ENCODE peak calls at places on chromosomes 4 and X, in five cellular contexts. One of them, this sample, is unnamed.
A peak's percentile ranks its signal among the peaks of the same experiment; 100 is the strongest.

GRCh38 chr4:54063737-54064316 is 578 bp downstream of the CHIC2 start:
- DNase-seq in HTR-8/SVneo: no peak
- DNase-seq in NCI-H1048: no peak
- DNase-seq in M059J: peak; percentile 40
- DNase-seq in NCI-H187 treated with DMSO at 0.1 percent for 48 hours: no peak
- DNase-seq in this sample: peak; percentile 16

GRCh38 chr4:88219099-88219498 is 60.7 kb upstream of the ABCG2 start:
- DNase-seq in M059J: peak; percentile 44
- DNase-seq in NCI-H1048: no peak
- DNase-seq in HTR-8/SVneo: peak; percentile 34
- DNase-seq in NCI-H187 treated with DMSO at 0.1 percent for 48 hours: peak; percentile 23
- DNase-seq in this sample: peak; percentile 56

GRCh38 chrX:135982860-135983259 is 2.4 kb upstream of the SLC9A6 start:
- DNase-seq in HTR-8/SVneo: no peak
- DNase-seq in M059J: peak; percentile 11
- DNase-seq in NCI-H1048: no peak
- DNase-seq in NCI-H187 treated with DMSO at 0.1 percent for 48 hours: no peak
- DNase-seq in this sample: no peak

GRCh38 chr4:39613093-39613656 is 25.5 kb downstream of the SMIM14 start:
- DNase-seq in HTR-8/SVneo: no peak
- DNase-seq in NCI-H187 treated with DMSO at 0.1 percent for 48 hours: no peak
- DNase-seq in M059J: peak; percentile 56
- DNase-seq in NCI-H1048: no peak
- DNase-seq in this sample: no peak

GRCh38 chr4:168628251-168628650 is 131.4 kb downstream of the PALLD start:
- DNase-seq in M059J: no peak
- DNase-seq in NCI-H1048: no peak
- DNase-seq in HTR-8/SVneo: no peak
- DNase-seq in NCI-H187 treated with DMSO at 0.1 percent for 48 hours: no peak
- DNase-seq in this sample: no peak

GRCh38 chr4:24607338-24607737 is 23.0 kb upstream of the DHX15 start:
- DNase-seq in NCI-H1048: no peak
- DNase-seq in HTR-8/SVneo: no peak
- DNase-seq in NCI-H187 treated with DMSO at 0.1 percent for 48 hours: no peak
- DNase-seq in M059J: no peak
- DNase-seq in this sample: no peak

GRCh38 chrX:2629316-2630168 is 61.6 kb upstream of the CD99 start:
- DNase-seq in HTR-8/SVneo: no peak
- DNase-seq in NCI-H187 treated with DMSO at 0.1 percent for 48 hours: no peak
- DNase-seq in M059J: no peak
- DNase-seq in NCI-H1048: no peak
- DNase-seq in this sample: no peak

GRCh38 chr4:176137626-176138025 is 57.8 kb downstream of the SPATA4 start:
- DNase-seq in M059J: peak; percentile 45
- DNase-seq in HTR-8/SVneo: no peak
- DNase-seq in NCI-H187 treated with DMSO at 0.1 percent for 48 hours: no peak
- DNase-seq in NCI-H1048: no peak
- DNase-seq in this sample: no peak

GRCh38 chr4:40448875-40449274 is 113.7 kb downstream of the CHRNA9 start:
- DNase-seq in NCI-H187 treated with DMSO at 0.1 percent for 48 hours: no peak
- DNase-seq in NCI-H1048: no peak
- DNase-seq in HTR-8/SVneo: no peak
- DNase-seq in M059J: no peak
- DNase-seq in this sample: no peak

This sample was measured in SW480.